ENCODE peak calls at places on chromosomes 7 and 10, in six cellular contexts. One of them, this sample, is unnamed.

GRCh38 chr10:59865101-59865500 is 41.3 kb downstream of the CCDC6 start:
- DNase-seq in AG04449: no peak
- DNase-seq in ovary: no peak
- DNase-seq in lower leg skin: no peak
- DNase-seq in GM10248: peak
- DNase-seq in OCI-LY7: peak
- DNase-seq in this sample: no peak

GRCh38 chr7:17769918-17770317 is 170.4 kb downstream of the SNX13 start:
- DNase-seq in lower leg skin: peak
- DNase-seq in OCI-LY7: peak
- DNase-seq in AG04449: no peak
- DNase-seq in ovary: peak
- DNase-seq in GM10248: peak
- DNase-seq in this sample: peak

GRCh38 chr7:80392229-80393169 is 119.4 kb downstream of the GNAT3 start:
- DNase-seq in ovary: no peak
- DNase-seq in lower leg skin: no peak
- DNase-seq in AG04449: no peak
- DNase-seq in GM10248: no peak
- DNase-seq in OCI-LY7: no peak
- DNase-seq in this sample: no peak

GRCh38 chr7:101860316-101861222 is 43.1 kb downstream of the CUX1 start:
- DNase-seq in lower leg skin: no peak
- DNase-seq in AG04449: no peak
- DNase-seq in OCI-LY7: peak
- DNase-seq in GM10248: no peak
- DNase-seq in ovary: no peak
- DNase-seq in this sample: no peak

GRCh38 chr7:272631-273030 is 17.3 kb upstream of the FOXL3 start:
- DNase-seq in lower leg skin: no peak
- DNase-seq in AG04449: no peak
- DNase-seq in ovary: no peak
- DNase-seq in GM10248: no peak
- DNase-seq in OCI-LY7: no peak
- DNase-seq in this sample: no peak

GRCh38 chr10:118979661-118980060 is 49.9 kb upstream of the NANOS1 start:
- DNase-seq in lower leg skin: peak
- DNase-seq in ovary: no peak
- DNase-seq in GM10248: no peak
- DNase-seq in OCI-LY7: no peak
- DNase-seq in AG04449: no peak
- DNase-seq in this sample: no peak

GRCh38 chr7:42110333-42110732 is 126.7 kb downstream of the GLI3 start:
- DNase-seq in AG04449: no peak
- DNase-seq in lower leg skin: no peak
- DNase-seq in OCI-LY7: no peak
- DNase-seq in ovary: no peak
- DNase-seq in GM10248: no peak
- DNase-seq in this sample: no peak

GRCh38 chr10:11515596-11516418 is 95.6 kb downstream of the USP6NL start:
- DNase-seq in AG04449: no peak
- DNase-seq in OCI-LY7: peak
- DNase-seq in ovary: no peak
- DNase-seq in lower leg skin: no peak
- DNase-seq in GM10248: peak
- DNase-seq in this sample: peak

GRCh38 chr7:100677308-100678095 is 4.0 kb downstream of the GNB2 start:
- DNase-seq in lower leg skin: no peak
- DNase-seq in AG04449: no peak
- DNase-seq in ovary: peak
- DNase-seq in GM10248: no peak
- DNase-seq in OCI-LY7: no peak
- DNase-seq in this sample: no peak

GRCh38 chr7:155372782-155373358 is 75.2 kb downstream of the INSIG1 start:
- DNase-seq in OCI-LY7: no peak
- DNase-seq in AG04449: no peak
- DNase-seq in GM10248: no peak
- DNase-seq in lower leg skin: no peak
- DNase-seq in ovary: no peak
- DNase-seq in this sample: no peak
- TF ChIP-seq CTCF in OCI-LY7: no peak
- TF ChIP-seq CTCF in AG04449: no peak
- TF ChIP-seq CTCF in GM10248: no peak
- TF ChIP-seq CTCF in lower leg skin: no peak
- TF ChIP-seq CTCF in ovary: no peak
- TF ChIP-seq CTCF in this sample: no peak

GRCh38 chr10:16916496-16916895 is 99.3 kb upstream of the RSU1 start:
- DNase-seq in AG04449: no peak
- DNase-seq in lower leg skin: no peak
- DNase-seq in ovary: no peak
- DNase-seq in OCI-LY7: no peak
- DNase-seq in GM10248: no peak
- DNase-seq in this sample: no peak
- TF ChIP-seq CTCF in AG04449: no peak
- TF ChIP-seq CTCF in lower leg skin: no peak
- TF ChIP-seq CTCF in ovary: no peak
- TF ChIP-seq CTCF in OCI-LY7: no peak
- TF ChIP-seq CTCF in GM10248: no peak
- TF ChIP-seq CTCF in this sample: no peak

GRCh38 chr10:121900443-121901174 is 27.2 kb downstream of the ATE1 start:
- DNase-seq in GM10248: peak
- DNase-seq in lower leg skin: no peak
- DNase-seq in AG04449: peak
- DNase-seq in ovary: no peak
- DNase-seq in OCI-LY7: peak
- DNase-seq in this sample: peak
- TF ChIP-seq CTCF in GM10248: peak
- TF ChIP-seq CTCF in lower leg skin: no peak
- TF ChIP-seq CTCF in AG04449: peak
- TF ChIP-seq CTCF in ovary: peak
- TF ChIP-seq CTCF in OCI-LY7: peak
- TF ChIP-seq CTCF in this sample: peak

GRCh38 chr10:69408318-69409175 is 8.2 kb downstream of the TACR2 start:
- DNase-seq in ovary: peak
- DNase-seq in OCI-LY7: peak
- DNase-seq in AG04449: peak
- DNase-seq in GM10248: peak
- DNase-seq in lower leg skin: peak
- DNase-seq in this sample: peak

GRCh38 chr10:69409176-69409495 is 7.6 kb downstream of the TACR2 start:
- DNase-seq in lower leg skin: no peak
- DNase-seq in GM10248: no peak
- DNase-seq in AG04449: no peak
- DNase-seq in OCI-LY7: no peak
- DNase-seq in ovary: no peak
- DNase-seq in this sample: no peak

GRCh38 chr10:69406302-69406811 is 10.4 kb downstream of the TACR2 start:
- DNase-seq in lower leg skin: no peak
- DNase-seq in OCI-LY7: no peak
- DNase-seq in ovary: no peak
- DNase-seq in GM10248: no peak
- DNase-seq in AG04449: no peak
- DNase-seq in this sample: no peak

GRCh38 chr10:69406816-69407580 is 9.7 kb downstream of the TACR2 start:
- DNase-seq in AG04449: no peak
- DNase-seq in GM10248: no peak
- DNase-seq in lower leg skin: no peak
- DNase-seq in ovary: no peak
- DNase-seq in OCI-LY7: no peak
- DNase-seq in this sample: no peak

DNA sequence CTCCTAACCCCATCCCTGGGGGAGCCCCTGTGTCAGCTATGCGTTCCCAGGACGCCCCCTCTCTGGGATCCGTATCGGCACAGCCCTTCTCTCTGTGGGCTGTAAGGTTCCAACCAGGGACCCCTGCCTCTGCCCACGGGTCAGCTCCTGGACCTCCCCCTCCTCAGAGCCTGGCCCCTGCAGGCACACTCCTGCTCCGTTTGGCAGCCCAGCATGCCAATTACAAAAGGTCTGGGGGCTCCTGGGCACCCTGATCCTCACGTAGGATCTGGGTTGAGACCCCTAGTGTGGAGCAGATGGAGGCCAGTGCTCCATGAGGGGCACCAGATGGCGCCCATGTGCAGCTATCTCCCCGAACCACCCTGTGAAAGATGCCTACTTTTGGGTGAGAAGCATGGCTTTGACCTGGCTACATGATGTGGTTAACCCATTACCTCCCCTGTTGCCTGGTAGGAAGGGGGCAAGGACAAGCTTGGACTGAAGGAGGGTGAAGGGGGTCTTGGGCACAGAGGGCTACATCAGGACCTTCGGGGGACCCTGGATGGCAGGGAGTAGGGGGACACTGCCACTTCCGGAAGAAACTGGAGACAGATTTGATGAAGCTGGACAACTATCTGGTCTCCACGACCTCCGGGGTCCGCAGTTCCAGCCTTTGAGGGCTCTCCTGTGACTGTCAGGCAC is 9.0 kb downstream of the TACR2 start:
- DNase-seq in lower leg skin: no peak
- DNase-seq in GM10248: no peak
- DNase-seq in AG04449: no peak
- DNase-seq in OCI-LY7: peak
- DNase-seq in ovary: peak
- DNase-seq in this sample: no peak
- TF ChIP-seq CTCF in lower leg skin: no peak
- TF ChIP-seq CTCF in GM10248: no peak
- TF ChIP-seq CTCF in AG04449: peak
- TF ChIP-seq CTCF in OCI-LY7: peak
- TF ChIP-seq CTCF in ovary: no peak
- TF ChIP-seq CTCF in this sample: peak

GRCh38 chr10:114877301-114877644 is 55.7 kb downstream of the FHIP2A start:
- DNase-seq in AG04449: no peak
- DNase-seq in ovary: no peak
- DNase-seq in lower leg skin: no peak
- DNase-seq in OCI-LY7: no peak
- DNase-seq in GM10248: no peak
- DNase-seq in this sample: no peak

GRCh38 chr10:114876602-114877300 is 55.2 kb downstream of the FHIP2A start:
- DNase-seq in lower leg skin: peak
- DNase-seq in GM10248: peak
- DNase-seq in AG04449: no peak
- DNase-seq in OCI-LY7: peak
- DNase-seq in ovary: peak
- DNase-seq in this sample: peak

GRCh38 chr10:114874827-114875541 is 53.4 kb downstream of the FHIP2A start:
- DNase-seq in GM10248: peak
- DNase-seq in AG04449: no peak
- DNase-seq in ovary: no peak
- DNase-seq in lower leg skin: no peak
- DNase-seq in OCI-LY7: no peak
- DNase-seq in this sample: no peak

GRCh38 chr10:114879093-114879492 is 57.5 kb downstream of the FHIP2A start:
- DNase-seq in AG04449: no peak
- DNase-seq in OCI-LY7: no peak
- DNase-seq in GM10248: no peak
- DNase-seq in lower leg skin: no peak
- DNase-seq in ovary: no peak
- DNase-seq in this sample: no peak

GRCh38 chr10:114876169-114876568 is 54.6 kb downstream of the FHIP2A start:
- DNase-seq in lower leg skin: no peak
- DNase-seq in AG04449: no peak
- DNase-seq in OCI-LY7: no peak
- DNase-seq in ovary: no peak
- DNase-seq in GM10248: no peak
- DNase-seq in this sample: no peak
- TF ChIP-seq CTCF in lower leg skin: no peak
- TF ChIP-seq CTCF in AG04449: no peak
- TF ChIP-seq CTCF in OCI-LY7: no peak
- TF ChIP-seq CTCF in ovary: no peak
- TF ChIP-seq CTCF in GM10248: no peak
- TF ChIP-seq CTCF in this sample: no peak

DNA sequence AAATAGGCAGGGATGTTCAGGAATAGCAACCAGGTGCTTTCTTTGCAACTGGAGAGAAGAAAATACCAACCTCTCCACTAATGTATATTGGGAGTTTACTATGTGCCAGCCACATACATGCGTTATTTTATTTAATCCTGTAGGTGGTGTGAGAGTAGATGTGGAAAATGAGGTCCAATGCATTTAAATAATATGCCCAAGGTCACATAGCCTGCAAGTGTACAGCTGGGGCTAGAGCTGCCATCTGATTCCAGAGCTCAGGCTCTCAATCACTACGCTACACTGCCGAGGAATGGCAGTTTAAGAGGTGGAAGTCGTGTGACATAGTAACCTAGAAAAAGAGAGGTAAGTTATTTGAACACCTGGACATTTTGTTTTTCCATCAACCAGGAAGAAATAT is 277.0 kb downstream of the EXOC4 start:
- DNase-seq in GM10248: no peak
- DNase-seq in AG04449: no peak
- DNase-seq in lower leg skin: no peak
- DNase-seq in OCI-LY7: no peak
- DNase-seq in ovary: no peak
- DNase-seq in this sample: no peak
- TF ChIP-seq CTCF in GM10248: no peak
- TF ChIP-seq CTCF in AG04449: no peak
- TF ChIP-seq CTCF in lower leg skin: no peak
- TF ChIP-seq CTCF in OCI-LY7: no peak
- TF ChIP-seq CTCF in ovary: no peak
- TF ChIP-seq CTCF in this sample: no peak

GRCh38 chr7:158413962-158414961 is 173.4 kb downstream of the PTPRN2 start:
- DNase-seq in ovary: no peak
- DNase-seq in AG04449: no peak
- DNase-seq in GM10248: no peak
- DNase-seq in OCI-LY7: no peak
- DNase-seq in lower leg skin: peak
- DNase-seq in this sample: no peak
- TF ChIP-seq CTCF in ovary: no peak
- TF ChIP-seq CTCF in AG04449: no peak
- TF ChIP-seq CTCF in GM10248: no peak
- TF ChIP-seq CTCF in OCI-LY7: no peak
- TF ChIP-seq CTCF in lower leg skin: no peak
- TF ChIP-seq CTCF in this sample: no peak

GRCh38 chr10:127755758-127756157 is 18.8 kb downstream of the FOXI2 start:
- DNase-seq in GM10248: no peak
- DNase-seq in OCI-LY7: no peak
- DNase-seq in ovary: no peak
- DNase-seq in AG04449: no peak
- DNase-seq in lower leg skin: no peak
- DNase-seq in this sample: no peak

GRCh38 chr10:127756264-127756663 is 19.3 kb downstream of the FOXI2 start:
- DNase-seq in GM10248: no peak
- DNase-seq in lower leg skin: no peak
- DNase-seq in OCI-LY7: no peak
- DNase-seq in ovary: no peak
- DNase-seq in AG04449: no peak
- DNase-seq in this sample: no peak

GRCh38 chr10:127759276-127759675 is 22.3 kb downstream of the FOXI2 start:
- DNase-seq in lower leg skin: no peak
- DNase-seq in AG04449: no peak
- DNase-seq in GM10248: no peak
- DNase-seq in ovary: no peak
- DNase-seq in OCI-LY7: no peak
- DNase-seq in this sample: no peak

GRCh38 chr10:127762925-127763324 is 25.9 kb downstream of the FOXI2 start:
- DNase-seq in AG04449: no peak
- DNase-seq in lower leg skin: no peak
- DNase-seq in OCI-LY7: no peak
- DNase-seq in ovary: no peak
- DNase-seq in GM10248: no peak
- DNase-seq in this sample: no peak

GRCh38 chr10:127757033-127757432 is 20.0 kb downstream of the FOXI2 start:
- DNase-seq in AG04449: no peak
- DNase-seq in OCI-LY7: no peak
- DNase-seq in GM10248: no peak
- DNase-seq in lower leg skin: no peak
- DNase-seq in ovary: no peak
- DNase-seq in this sample: no peak
- TF ChIP-seq CTCF in AG04449: no peak
- TF ChIP-seq CTCF in OCI-LY7: peak
- TF ChIP-seq CTCF in GM10248: no peak
- TF ChIP-seq CTCF in lower leg skin: no peak
- TF ChIP-seq CTCF in ovary: no peak
- TF ChIP-seq CTCF in this sample: no peak